ENCODE peak calls at places on chromosomes 11 and 22, in four cellular contexts. C, O, J and Y are unnamed samples.

GRCh38 chr11:106309070-106309684 is 231.7 kb downstream of the AASDHPPT start:
- DNase-seq in C (no peak), O (no peak), J (no peak), Y (no peak)

GRCh38 chr11:87859583-87859982 is 315.7 kb downstream of the RAB38 start:
- DNase-seq in C (no peak), O (no peak), J (no peak), Y (no peak)

GRCh38 chr22:24271406-24271760 is 752 bp downstream of the SPECC1L start:
- DNase-seq in C (no peak), O (no peak), J (no peak), Y (peak)

GRCh38 chr11:75719639-75720239 is 2.1 kb downstream of the MOGAT2 start:
- DNase-seq in C (no peak), O (no peak), J (peak), Y (no peak)

GRCh38 chr22:37314315-37315046 is 32.2 kb downstream of the CYTH4 start:
- DNase-seq in C (no peak), O (no peak), J (no peak), Y (no peak)

GRCh38 chr22:38028344-38029130 is 28.7 kb upstream of the PICK1 start:
- DNase-seq in C (no peak), O (no peak), J (no peak), Y (no peak)

GRCh38 chr11:77113382-77114088 is 10.9 kb downstream of the OMP start:
- DNase-seq in C (peak), O (no peak), J (peak), Y (peak)

GRCh38 chr22:45764051-45764450 is 92.4 kb downstream of the ATXN10 start:
- DNase-seq in C (peak), O (no peak), J (no peak), Y (no peak)

GRCh38 chr22:35627267-35628041 is 10.3 kb upstream of the MB start:
- DNase-seq in C (peak), O (peak), J (peak), Y (peak)

GRCh38 chr11:115504279-115505158 is at the start of gene CADM1:
- DNase-seq in C (peak), O (peak), J (peak), Y (peak)

GRCh38 chr11:111602865-111603632 is 800 bp downstream of the SIK2 start:
- DNase-seq in C (peak), O (peak), J (peak), Y (no peak)

GRCh38 chr22:36443198-36443770 is 38.2 kb downstream of the TXN2 start:
- DNase-seq in C (no peak), O (no peak), J (no peak), Y (no peak)

GRCh38 chr22:46328066-46328465 is 7.4 kb upstream of the TRMU start:
- DNase-seq in C (no peak), O (no peak), J (no peak), Y (no peak)

GRCh38 chr22:30968015-30968923 is at the start of gene MORC2:
- DNase-seq in C (no peak), O (peak), J (peak), Y (peak)

GRCh38 chr11:102559839-102560238 is 29.3 kb upstream of the MMP7 start:
- DNase-seq in C (no peak), O (no peak), J (no peak), Y (no peak)

GRCh38 chr11:92226331-92227232 is 2.0 kb downstream of the FAT3 start:
- DNase-seq in C (peak), O (no peak), J (peak), Y (no peak)

GRCh38 chr22:49294656-49295464 is 532.8 kb downstream of the BRD1 start:
- DNase-seq in C (no peak), O (no peak), J (no peak), Y (no peak)

GRCh38 chr11:1393038-1393710 is 3.4 kb downstream of the BRSK2 start:
- DNase-seq in C (no peak), O (no peak), J (no peak), Y (no peak)

GRCh38 chr22:50261615-50262459 is at the start of gene MAPK12:
- DNase-seq in C (peak), O (no peak), J (no peak), Y (no peak)

GRCh38 chr11:47078751-47079524 is 97.7 kb downstream of the ARFGAP2 start:
- DNase-seq in C (no peak), O (no peak), J (no peak), Y (no peak)
- H3K4me3 ChIP-seq in C (no peak), O (no peak), J (no peak), Y (no peak)

GRCh38 chr11:134468796-134469195 is 56.8 kb upstream of the B3GAT1 start:
- DNase-seq in C (no peak), O (no peak), J (no peak), Y (no peak)

GRCh38 chr11:134466909-134467567 is 55.0 kb upstream of the B3GAT1 start:
- DNase-seq in C (no peak), O (peak), J (no peak), Y (no peak)

GRCh38 chr11:134466035-134466908 is 54.2 kb upstream of the B3GAT1 start:
- DNase-seq in C (peak), O (peak), J (peak), Y (no peak)

GRCh38 chr11:134469627-134470026 is 57.6 kb upstream of the B3GAT1 start:
- DNase-seq in C (no peak), O (no peak), J (no peak), Y (no peak)

DNA sequence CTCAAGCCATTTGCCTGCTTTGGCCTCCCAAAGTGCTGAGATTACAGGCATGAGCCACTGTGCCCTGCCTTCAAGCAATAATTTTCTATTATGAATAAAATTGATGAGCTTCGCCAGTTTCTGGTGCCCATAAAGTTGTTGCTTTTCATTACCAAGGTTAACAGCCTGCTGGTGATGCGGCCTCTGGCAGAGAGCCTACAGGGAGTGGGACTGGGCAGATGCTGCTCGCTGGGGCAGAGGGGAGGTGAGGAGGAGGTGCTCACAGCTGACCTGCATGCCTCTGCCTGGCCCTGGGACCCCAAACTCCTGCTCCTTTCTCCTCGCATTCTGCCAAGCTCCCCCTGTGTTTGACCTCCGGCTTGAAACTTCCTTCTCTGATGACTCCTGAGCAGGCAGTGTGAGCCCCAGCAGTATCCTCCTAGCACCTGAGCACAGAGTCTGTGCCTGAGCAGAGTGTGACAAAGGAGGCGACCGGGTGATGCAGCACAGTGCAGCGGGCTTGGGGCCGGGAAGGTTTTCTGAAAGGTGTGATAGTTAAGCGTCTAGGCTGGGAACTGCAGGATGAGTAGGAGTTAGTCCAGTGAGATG is 56.1 kb upstream of the B3GAT1 start:
- DNase-seq in C (no peak), O (no peak), J (peak), Y (no peak)
- H3K4me3 ChIP-seq in C (no peak), O (no peak), J (no peak), Y (no peak)

GRCh38 chr22:17087176-17088131 is 2.7 kb downstream of the IL17RA start:
- DNase-seq in C (no peak), O (peak), J (no peak), Y (no peak)
- H3K4me3 ChIP-seq in C (no peak), O (peak), J (no peak), Y (no peak)

GRCh38 chr11:64246874-64247728 is at the start of gene PPP1R14B:
- DNase-seq in C (peak), O (peak), J (peak), Y (peak)

GRCh38 chr11:64247729-64248531 is 1.2 kb upstream of the PPP1R14B start:
- DNase-seq in C (no peak), O (no peak), J (no peak), Y (no peak)

GRCh38 chr11:64249563-64250405 is 1.5 kb upstream of the PLCB3 start:
- DNase-seq in C (no peak), O (no peak), J (no peak), Y (no peak)

GRCh38 chr11:64249038-64249437 is 2.3 kb upstream of the PLCB3 start:
- DNase-seq in C (no peak), O (no peak), J (no peak), Y (no peak)

GRCh38 chr11:64248578-64248977 is 1.8 kb upstream of the PPP1R14B start:
- DNase-seq in C (peak), O (no peak), J (peak), Y (no peak)
- H3K4me3 ChIP-seq in C (no peak), O (no peak), J (no peak), Y (no peak)

GRCh38 chr11:66115638-66116410 is 45.8 kb downstream of the PACS1 start:
- DNase-seq in C (peak), O (no peak), J (no peak), Y (no peak)

GRCh38 chr11:66112640-66113098 is 42.6 kb downstream of the PACS1 start:
- DNase-seq in C (no peak), O (no peak), J (no peak), Y (no peak)

GRCh38 chr11:66111158-66111557 is 41.1 kb downstream of the PACS1 start:
- DNase-seq in C (no peak), O (no peak), J (no peak), Y (no peak)

GRCh38 chr11:66112041-66112491 is 42.0 kb downstream of the PACS1 start:
- DNase-seq in C (no peak), O (no peak), J (no peak), Y (no peak)

GRCh38 chr11:66113132-66113856 is 43.2 kb downstream of the PACS1 start:
- DNase-seq in C (no peak), O (no peak), J (no peak), Y (no peak)
- H3K4me3 ChIP-seq in C (no peak), O (no peak), J (no peak), Y (no peak)

DNA sequence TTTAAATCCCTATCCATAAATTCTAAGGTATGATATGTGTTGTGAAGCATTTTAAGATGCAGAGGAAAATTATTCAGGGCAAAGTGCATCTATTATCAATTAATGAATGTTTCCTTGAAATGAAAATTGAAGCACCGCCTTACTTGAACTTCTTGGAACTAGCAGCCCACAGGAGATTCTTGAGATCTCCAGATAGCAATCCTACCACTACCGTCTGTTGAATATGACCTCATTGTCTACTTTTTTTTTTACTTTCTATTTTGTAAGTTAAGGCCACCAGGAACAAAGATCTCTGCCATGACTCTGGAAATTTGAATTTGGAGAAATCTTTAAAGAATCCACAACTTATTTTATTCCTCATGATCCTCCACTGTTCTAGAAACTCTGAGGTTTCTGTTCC is 808.7 kb downstream of the KCNA4 start:
- DNase-seq in C (no peak), O (no peak), J (no peak), Y (no peak)
- H3K4me3 ChIP-seq in C (no peak), O (no peak), J (no peak), Y (no peak)

GRCh38 chr11:31699066-31699465 is 112.1 kb downstream of the PAX6 start:
- DNase-seq in C (no peak), O (no peak), J (no peak), Y (no peak)

GRCh38 chr11:31706357-31706756 is 104.8 kb downstream of the PAX6 start:
- DNase-seq in C (no peak), O (no peak), J (no peak), Y (no peak)

GRCh38 chr11:31702966-31703365 is 108.2 kb downstream of the PAX6 start:
- DNase-seq in C (no peak), O (no peak), J (no peak), Y (no peak)
- H3K4me3 ChIP-seq in C (no peak), O (no peak), J (no peak), Y (no peak)

GRCh38 chr11:45662096-45662664 is 3.2 kb downstream of the CHST1 start:
- DNase-seq in C (no peak), O (peak), J (no peak), Y (no peak)

GRCh38 chr11:45662665-45663485 is 2.5 kb downstream of the CHST1 start:
- DNase-seq in C (peak), O (peak), J (no peak), Y (no peak)

GRCh38 chr11:45665206-45665932 is at the start of gene CHST1:
- DNase-seq in C (peak), O (peak), J (no peak), Y (peak)

GRCh38 chr11:45664376-45665205 is 831 bp downstream of the CHST1 start:
- DNase-seq in C (peak), O (peak), J (no peak), Y (no peak)

DNA sequence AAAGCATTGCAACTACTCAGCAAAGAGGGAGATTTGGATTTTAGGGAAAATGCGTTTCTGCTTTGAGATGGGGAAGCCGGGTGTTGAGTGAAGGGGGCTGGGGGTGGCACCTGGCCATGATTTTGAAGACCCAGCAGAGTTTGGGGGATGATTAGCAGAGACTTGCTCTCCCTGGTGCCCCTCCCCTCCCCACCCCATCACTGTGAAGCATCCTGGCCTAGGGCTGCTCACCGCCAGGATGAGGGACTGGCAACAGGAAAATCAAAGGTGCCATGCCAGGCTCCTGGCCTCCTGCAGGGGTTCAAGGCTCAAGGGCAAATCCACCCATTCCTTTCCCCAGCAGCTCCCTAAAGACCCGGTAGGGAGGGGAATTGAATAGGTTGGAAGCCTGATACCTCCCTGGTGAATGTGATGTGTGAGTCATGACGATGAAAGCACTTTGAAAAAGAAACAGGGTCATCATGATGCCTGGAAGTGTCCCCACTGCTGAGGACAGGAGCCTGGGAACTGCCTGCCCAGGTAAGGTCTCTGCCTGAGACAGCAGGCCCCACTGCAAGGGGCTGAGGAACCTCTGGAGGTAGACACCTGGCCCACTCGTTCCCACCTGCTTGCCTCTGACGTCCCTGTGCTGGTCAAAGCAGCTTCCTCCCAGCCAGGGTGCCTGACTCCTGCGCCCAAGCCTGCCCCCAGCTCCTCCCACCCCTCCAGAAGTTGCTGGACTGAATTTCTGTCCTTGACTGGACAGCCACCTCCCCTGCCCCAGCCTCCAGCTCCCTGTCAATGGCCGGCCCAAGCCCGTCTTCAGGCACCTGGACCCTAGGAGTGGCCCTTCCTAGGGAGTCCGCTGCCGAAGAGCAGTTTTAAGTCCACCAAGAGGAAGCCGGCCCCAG is 1.7 kb downstream of the CHST1 start:
- DNase-seq in C (no peak), O (peak), J (no peak), Y (no peak)
- H3K4me3 ChIP-seq in C (peak), O (peak), J (no peak), Y (no peak)

GRCh38 chr11:60972182-60973030 is 926 bp downstream of the CD6 start:
- DNase-seq in C (no peak), O (no peak), J (peak), Y (no peak)
- H3K4me3 ChIP-seq in C (no peak), O (no peak), J (no peak), Y (no peak)